ENCODE peak calls at places on chromosomes 2 and 18, in eight cellular contexts. C is neural progenitor cell, Q is mammary epithelial cell, Y is right cardiac atrium, Z is BE2C, P is ovary, N is body of pancreas, O is hepatocyte. V is an unnamed sample.

GRCh38 chr18:52343731-52344340 is 3.8 kb downstream of the DCC start:
- DNase-seq in Q (no peak), C (no peak), P (no peak), Y (no peak), N (no peak), O (no peak), Z (no peak), V (no peak)

GRCh38 chr2:66113116-66113515 is 321.8 kb upstream of the MEIS1 start:
- DNase-seq in N (no peak), O (no peak), C (no peak), P (no peak), Q (no peak), Z (no peak), Y (no peak), V (no peak)

GRCh38 chr2:172693037-172693436 is 42.6 kb upstream of the RAPGEF4 start:
- DNase-seq in Z (peak; percentile 16), C (no peak), Y (peak; percentile 77), Q (peak; percentile 97), N (no peak), P (no peak), O (peak; percentile 86), V (peak; percentile 29)

GRCh38 chr2:224922142-224922727 is 120.0 kb downstream of the DOCK10 start:
- DNase-seq in Y (no peak), Q (no peak), N (no peak), P (no peak), O (no peak), Z (no peak), C (no peak), V (no peak)

GRCh38 chr18:40935423-40935822 is 1019.6 kb upstream of the PIK3C3 start:
- DNase-seq in P (no peak), Y (no peak), O (peak; percentile 44), Z (no peak), Q (peak; percentile 12), N (no peak), C (peak; percentile 57), V (no peak)

GRCh38 chr2:51027968-51028367 is 4.0 kb downstream of the NRXN1 start:
- DNase-seq in O (no peak), P (no peak), Y (peak; percentile 39), N (no peak), Q (no peak), C (no peak), Z (no peak), V (no peak)

GRCh38 chr2:14342313-14342712 is 290.2 kb upstream of the LRATD1 start:
- DNase-seq in O (no peak), Y (no peak), Z (no peak), N (no peak), C (no peak), P (no peak), Q (no peak), V (no peak)

GRCh38 chr2:161425966-161426365 is 9.9 kb downstream of the TBR1 start:
- DNase-seq in O (no peak), P (no peak), Q (no peak), Y (no peak), N (no peak), Z (no peak), C (no peak), V (no peak)

GRCh38 chr2:121242175-121242875 is 42.7 kb downstream of the TFCP2L1 start:
- DNase-seq in P (no peak), Q (no peak), O (no peak), C (no peak), Z (peak; percentile 15), N (no peak), Y (no peak), V (no peak)

GRCh38 chr2:223513771-223514455 is 88.2 kb downstream of the SCG2 start:
- DNase-seq in O (no peak), Z (no peak), Y (no peak), N (no peak), P (no peak), C (no peak), Q (peak; percentile 52), V (no peak)

GRCh38 chr2:64537991-64538390 is 13.9 kb downstream of the AFTPH start:
- DNase-seq in O (no peak), N (no peak), Y (no peak), Q (no peak), C (no peak), Z (no peak), P (no peak), V (no peak)

GRCh38 chr2:219042750-219043149 is 1.4 kb upstream of the CFAP65 start:
- DNase-seq in C (no peak), P (no peak), Y (no peak), Z (no peak), N (no peak), O (peak; percentile 69), Q (no peak), V (no peak)

GRCh38 chr2:221068123-221068522 is 504.0 kb downstream of the EPHA4 start:
- DNase-seq in Z (no peak), O (no peak), Q (no peak), N (no peak), P (no peak), Y (no peak), C (no peak), V (no peak)

GRCh38 chr2:108940156-108940555 is 48.9 kb downstream of the EDAR start:
- DNase-seq in O (no peak), C (no peak), Y (no peak), N (no peak), Z (no peak), Q (no peak), P (no peak), V (no peak)

GRCh38 chr18:58654896-58655614 is 16.2 kb upstream of the MALT1 start:
- DNase-seq in Z (no peak), O (no peak), P (no peak), Y (no peak), Q (no peak), N (no peak), C (no peak), V (no peak)
- H3K4me1 ChIP-seq in Z (no peaks in the 10 kb centered on the region), O (no peaks in the 10 kb centered on the region), P (no peaks in the 10 kb centered on the region), Y (no peaks in the 10 kb centered on the region), Q (peaks cover 11% of the 10 kb centered on the region), N (no peaks in the 10 kb centered on the region), C (no peaks in the 10 kb centered on the region), V (no peaks in the 10 kb centered on the region)

GRCh38 chr2:231039294-231039664 is 2.0 kb downstream of the C2orf72 start:
- DNase-seq in N (no peak), Z (no peak), Q (no peak), Y (no peak), O (no peak), P (no peak), C (no peak), V (no peak)
- H3K27me3 ChIP-seq in N (no peaks in the 10 kb centered on the region), Z (peaks cover 79% of the 10 kb centered on the region), Q (peaks cover 11% of the 10 kb centered on the region), Y (peaks cover 2% of the 10 kb centered on the region), O (peaks cover 6% of the 10 kb centered on the region), P (no peaks in the 10 kb centered on the region), C (peaks cover 73% of the 10 kb centered on the region), V (peaks cover 55% of the 10 kb centered on the region)

GRCh38 chr2:105391058-105391627 is 7.7 kb downstream of the FHL2 start:
- DNase-seq in Q (no peak), Y (no peak), P (peak; percentile 44), Z (no peak), C (no peak), N (no peak), O (no peak), V (no peak)

GRCh38 chr2:105390454-105390853 is 8.4 kb downstream of the FHL2 start:
- DNase-seq in Y (no peak), O (no peak), P (no peak), Q (no peak), N (no peak), Z (no peak), C (no peak), V (no peak)

GRCh38 chr2:105388971-105389381 is 9.9 kb downstream of the FHL2 start:
- DNase-seq in O (no peak), Q (no peak), Y (no peak), P (peak; percentile 50), Z (no peak), N (no peak), C (no peak), V (no peak)

GRCh38 chr2:105393373-105394055 is 5.3 kb downstream of the FHL2 start:
- DNase-seq in Y (no peak), N (no peak), Q (no peak), O (no peak), C (no peak), Z (no peak), P (peak; percentile 81), V (peak; percentile 63)

GRCh38 chr2:105391763-105392662 is 6.8 kb downstream of the FHL2 start:
- DNase-seq in Q (no peak), P (peak; percentile 30), N (no peak), O (no peak), Z (no peak), Y (no peak), C (no peak), V (no peak)
- H3K4me1 ChIP-seq in Q (peaks cover 83% of the 10 kb centered on the region), P (peaks cover 27% of the 10 kb centered on the region), N (no peaks in the 10 kb centered on the region), O (no peaks in the 10 kb centered on the region), Z (no peaks in the 10 kb centered on the region), Y (peaks cover 11% of the 10 kb centered on the region), C (no peaks in the 10 kb centered on the region), V (peaks cover 59% of the 10 kb centered on the region)

GRCh38 chr2:45007961-45008295 is 1.3 kb downstream of the SIX2 start:
- DNase-seq in O (no peak), C (peak; percentile 15), Y (no peak), Z (no peak), Q (no peak), N (no peak), P (no peak), V (no peak)

GRCh38 chr2:45007356-45007755 is 1.9 kb downstream of the SIX2 start:
- DNase-seq in C (no peak), Z (no peak), O (no peak), N (no peak), P (no peak), Q (no peak), Y (no peak), V (no peak)

GRCh38 chr2:45006041-45006941 is 3.0 kb downstream of the SIX2 start:
- DNase-seq in C (peak; percentile 31), O (no peak), N (no peak), Y (no peak), P (no peak), Z (no peak), Q (no peak), V (no peak)

GRCh38 chr2:45005261-45006002 is 3.8 kb downstream of the SIX2 start:
- DNase-seq in C (peak; percentile 65), Q (no peak), O (no peak), N (no peak), P (no peak), Y (no peak), Z (no peak), V (no peak)

DNA sequence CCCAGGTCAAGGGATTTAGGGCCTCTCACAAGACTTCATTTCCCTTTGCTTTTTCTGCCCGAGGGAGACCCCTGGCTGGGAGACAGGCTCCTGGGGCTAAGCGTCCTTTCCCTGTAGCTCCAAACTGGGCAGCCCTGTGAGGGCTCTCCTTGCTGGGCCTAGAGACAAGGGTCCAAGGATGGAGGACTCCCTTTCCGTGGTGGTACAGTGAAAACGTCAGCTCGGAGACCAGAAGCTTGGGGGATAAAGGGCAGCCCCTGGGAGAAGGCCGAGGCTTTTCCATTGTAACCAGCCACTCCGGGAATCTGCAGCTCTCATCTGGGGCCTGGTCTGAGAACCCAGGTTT is 2.3 kb downstream of the SIX2 start:
- DNase-seq in N (no peak), P (no peak), Y (no peak), O (no peak), Z (no peak), C (peak; percentile 23), Q (no peak), V (no peak)
- H3K27me3 ChIP-seq in N (no peaks in the 10 kb centered on the region), P (no peaks in the 10 kb centered on the region), Y (no peaks in the 10 kb centered on the region), O (peaks cover 91% of the 10 kb centered on the region), Z (no peaks in the 10 kb centered on the region), C (peaks cover 98% of the 10 kb centered on the region), Q (peaks cover 40% of the 10 kb centered on the region), V (no peaks in the 10 kb centered on the region)

GRCh38 chr2:31429040-31429439 is 14.5 kb upstream of the XDH start:
- DNase-seq in Y (no peak), O (no peak), Q (no peak), C (no peak), N (no peak), Z (no peak), P (no peak), V (no peak)
- H3K4me1 ChIP-seq in Y (no peaks in the 10 kb centered on the region), O (no peaks in the 10 kb centered on the region), Q (peaks cover 35% of the 10 kb centered on the region), C (no peaks in the 10 kb centered on the region), N (no peaks in the 10 kb centered on the region), Z (no peaks in the 10 kb centered on the region), P (no peaks in the 10 kb centered on the region), V (no peaks in the 10 kb centered on the region)

V was measured in psoas muscle.